ENCODE peak calls at places on chromosomes 2 and 18, in nine cellular contexts. Z is AG09309, X is left ventricle myocardium inferior, S is colonic mucosa, D is PC-9, R is ovary, K is fibroblast of mammary gland, C is hepatocyte, E is kidney epithelial cell. Y is an unnamed sample.

GRCh38 chr2:136247204-136247990 is 129.4 kb upstream of the CXCR4 start:
- DNase-seq in Z (no peak), X (no peak), S (no peak), D (no peak), R (no peak), K (peak; percentile 72), C (no peak), E (no peak), Y (no peak)

GRCh38 chr18:2988041-2988794 is 24.7 kb downstream of the LPIN2 start:
- DNase-seq in Z (peak; percentile 79), X (no peak), S (no peak), D (peak; percentile 67), R (no peak), K (peak; percentile 80), C (no peak), E (no peak), Y (no peak)

GRCh38 chr2:169933124-169933711 is 106.0 kb downstream of the UBR3 start:
- DNase-seq in Z (peak; percentile 14), X (no peak), S (no peak), D (no peak), R (no peak), K (peak; percentile 68), C (peak; percentile 38), E (peak; percentile 10), Y (peak; percentile 31)

GRCh38 chr2:54100772-54101171 is 14.6 kb upstream of the ACYP2 start:
- DNase-seq in Z (no peak), X (no peak), S (no peak), D (no peak), R (no peak), K (no peak), C (no peak), E (no peak), Y (no peak)

GRCh38 chr2:39567507-39567906 is 98.2 kb upstream of the TMEM178A start:
- DNase-seq in Z (no peak), X (no peak), S (no peak), D (no peak), R (no peak), K (no peak), C (no peak), E (no peak), Y (no peak)

GRCh38 chr2:205769494-205769848 is 87.2 kb downstream of the NRP2 start:
- DNase-seq in Z (peak; percentile 56), X (no peak), S (no peak), D (no peak), R (no peak), K (peak; percentile 83), C (no peak), E (peak; percentile 64), Y (no peak)

GRCh38 chr18:35029103-35029502 is 12.1 kb upstream of the MAPRE2 start:
- DNase-seq in Z (no peak), X (peak; percentile 20), S (no peak), D (no peak), R (no peak), K (peak; percentile 71), C (no peak), E (no peak), Y (no peak)

GRCh38 chr2:46067501-46068292 is 229.5 kb upstream of the EPAS1 start:
- DNase-seq in Z (peak; percentile 99), X (no peak), S (no peak), D (peak; percentile 98), R (no peak), K (peak; percentile 89), C (peak; percentile 44), E (peak; percentile 96), Y (no peak)

GRCh38 chr2:74387346-74387745 is 7.2 kb upstream of the DCTN1 start:
- DNase-seq in Z (no peak), X (no peak), S (no peak), D (no peak), R (no peak), K (peak; percentile 62), C (no peak), E (no peak), Y (no peak)

GRCh38 chr2:25673170-25674002 is at the start of gene DTNB:
- DNase-seq in Z (no peak), X (peak; percentile 82), S (peak; percentile 83), D (peak; percentile 92), R (peak; percentile 89), K (peak; percentile 51), C (peak; percentile 91), E (no peak), Y (no peak)

GRCh38 chr2:25674003-25674362 is 606 bp upstream of the DTNB start:
- DNase-seq in Z (no peak), X (no peak), S (no peak), D (no peak), R (no peak), K (no peak), C (no peak), E (no peak), Y (no peak)

GRCh38 chr2:25669520-25669919 is 3.9 kb downstream of the DTNB start:
- DNase-seq in Z (no peak), X (no peak), S (no peak), D (no peak), R (no peak), K (no peak), C (no peak), E (no peak), Y (no peak)

GRCh38 chr2:25672500-25673169 is 742 bp downstream of the DTNB start:
- DNase-seq in Z (no peak), X (peak; percentile 45), S (peak; percentile 53), D (peak; percentile 43), R (peak; percentile 76), K (no peak), C (peak; percentile 76), E (no peak), Y (no peak)

DNA sequence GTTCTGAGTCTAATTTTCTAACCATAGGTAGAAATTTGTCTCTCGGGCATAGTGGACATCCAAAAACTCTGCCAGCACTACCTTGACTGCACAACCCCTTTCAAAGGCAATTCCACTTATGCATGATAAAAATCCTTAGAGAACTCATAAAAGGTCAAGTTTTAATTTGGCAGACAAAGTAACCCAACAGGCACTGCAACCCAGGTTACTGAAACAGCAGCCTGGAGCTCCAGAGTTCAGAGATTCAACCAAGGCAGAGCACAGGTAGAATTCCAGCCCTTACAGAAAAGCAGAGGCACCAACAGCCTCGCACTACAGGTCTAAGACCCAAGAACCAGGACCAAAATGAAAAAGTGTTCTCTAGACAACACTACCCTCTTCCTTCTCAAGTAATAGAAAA is 1.8 kb downstream of the DTNB start:
- DNase-seq in Z (no peak), X (no peak), S (no peak), D (peak; percentile 71), R (no peak), K (no peak), C (no peak), E (no peak), Y (peak; percentile 91)
- TF ChIP-seq CTCF in Z (no peak), X (no peak), S (no peak), D (no peak), R (no peak), K (no peak), C (no peak), E (no peak), Y (no peak)

GRCh38 chr2:237405006-237405559 is 8.9 kb downstream of the COL6A3 start:
- DNase-seq in Z (no peak), X (no peak), S (no peak), D (no peak), R (no peak), K (peak; percentile 91), C (no peak), E (no peak), Y (no peak)
- H3K4me3 ChIP-seq in Z (no peak overlapping the region), X (peak overlapping the region; percentile 3), S (no peak overlapping the region), D (no peak overlapping the region), R (no peak overlapping the region), K (peak overlapping the region; percentile 14), C (no peak overlapping the region), E (no peak overlapping the region), Y (no peak overlapping the region)

GRCh38 chr2:22126978-22127377 is 1003.2 kb downstream of the TDRD15 start:
- DNase-seq in Z (no peak), X (no peak), S (no peak), D (no peak), R (no peak), K (no peak), C (no peak), E (no peak), Y (no peak)

DNA sequence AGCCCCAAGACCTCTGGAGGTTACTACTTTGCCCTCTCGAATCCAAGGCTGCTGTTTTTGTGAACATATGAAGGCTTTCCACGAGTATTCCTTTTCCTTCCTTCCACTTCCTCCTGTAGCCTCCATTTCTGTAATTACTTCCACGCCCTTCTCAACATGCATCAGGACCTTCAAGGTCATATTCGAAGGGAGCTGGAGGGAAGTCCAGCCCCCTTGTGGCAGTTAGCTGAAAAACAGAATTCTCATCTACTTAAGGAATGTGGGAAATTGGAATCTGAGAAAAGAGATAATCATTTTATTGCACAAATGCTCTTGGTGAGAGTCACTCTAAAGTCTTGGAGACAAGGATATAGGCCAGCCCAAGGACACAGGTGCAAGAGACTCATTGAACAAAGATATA is 1000.2 kb downstream of the TDRD15 start:
- DNase-seq in Z (no peak), X (no peak), S (no peak), D (no peak), R (no peak), K (no peak), C (no peak), E (no peak), Y (no peak)
- TF ChIP-seq CTCF in Z (no peak), X (no peak), S (no peak), D (peak; percentile 51), R (no peak), K (no peak), C (peak; percentile 13), E (peak; percentile 17), Y (peak; percentile 16)

DNA sequence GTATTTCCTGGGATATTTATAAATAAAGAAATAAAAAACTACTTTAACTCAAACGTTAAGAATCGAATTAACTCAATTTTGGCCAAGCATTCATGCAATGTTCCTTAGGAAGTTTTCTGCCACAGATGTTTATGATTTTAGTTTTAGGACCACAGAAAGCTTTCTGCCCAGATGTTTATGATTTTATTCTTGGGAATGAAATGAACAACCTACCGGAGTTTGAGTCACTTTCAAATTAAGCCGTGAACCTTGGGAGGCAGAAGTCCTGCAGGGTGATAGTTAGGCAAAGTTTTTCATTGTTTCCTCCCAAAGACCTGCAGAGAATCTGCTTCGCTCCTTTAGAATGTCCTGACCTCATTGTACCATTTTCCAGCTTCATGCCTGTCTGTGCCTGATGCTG is 34.7 kb upstream of the MBP start:
- DNase-seq in Z (peak; percentile 23), X (no peak), S (no peak), D (no peak), R (no peak), K (peak; percentile 91), C (no peak), E (no peak), Y (no peak)
- H3K4me3 ChIP-seq in Z (no peak overlapping the region), X (no peak overlapping the region), S (no peak overlapping the region), D (no peak overlapping the region), R (no peak overlapping the region), K (no peak overlapping the region), C (no peak overlapping the region), E (no peak overlapping the region), Y (no peak overlapping the region)

DNA sequence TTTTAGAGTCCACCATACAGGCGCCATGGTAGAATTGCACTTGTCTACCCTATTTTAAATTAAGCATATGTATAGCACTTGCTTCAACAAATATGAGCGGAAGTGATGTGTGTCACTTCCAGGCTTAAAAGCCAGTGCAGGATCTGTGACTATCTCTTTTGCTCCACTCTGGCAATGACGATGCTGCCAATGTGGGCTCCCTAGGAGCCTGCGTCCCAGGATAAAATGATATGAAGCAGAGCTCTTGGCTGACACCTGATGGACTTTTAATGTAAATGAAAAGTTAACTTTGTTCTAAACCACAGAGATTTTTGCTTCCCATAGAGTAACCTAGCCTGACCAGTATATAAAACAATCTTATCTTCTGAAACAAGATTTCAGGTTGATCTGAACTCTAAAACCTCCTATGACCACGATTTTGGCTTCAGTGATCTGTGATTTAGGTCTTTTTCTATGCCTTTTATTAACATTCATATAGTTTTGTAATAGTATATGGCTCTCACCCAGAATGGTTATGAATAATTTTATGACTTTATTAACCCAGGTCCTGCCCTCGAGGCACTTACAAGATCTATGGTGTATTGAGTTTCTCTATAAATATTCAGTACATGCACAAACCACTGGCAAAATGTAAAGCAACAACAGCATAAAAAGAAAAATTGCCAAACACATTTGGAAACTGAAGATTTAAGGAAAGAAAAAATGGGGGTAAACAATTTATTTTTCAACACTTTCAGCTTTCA is 422.5 kb upstream of the PIK3C3 start:
- DNase-seq in Z (no peak), X (no peak), S (no peak), D (no peak), R (no peak), K (no peak), C (peak; percentile 30), E (no peak), Y (peak; percentile 21)
- TF ChIP-seq CTCF in Z (no peak), X (no peak), S (no peak), D (peak; percentile 26), R (no peak), K (no peak), C (peak; percentile 36), E (no peak), Y (peak; percentile 45)